ENCODE peak calls at places on chromosomes 1 and 21, in five cellular contexts. O, R, A, I and M are unnamed samples.

GRCh38 chr1:118960567-118961136 is 27.5 kb downstream of the TBX15 start:
- DNase-seq in I (no peak), R (peak), O (no peak), A (no peak), M (no peak)

GRCh38 chr1:92408825-92409224 is 77.9 kb downstream of the GFI1 start:
- DNase-seq in O (no peak), I (no peak), A (no peak), R (no peak), M (no peak)

GRCh38 chr21:24023936-24024335 is 1583.3 kb downstream of the MRPL39 start:
- DNase-seq in O (no peak), R (no peak), I (no peak), A (no peak), M (no peak)

GRCh38 chr1:172917972-172918371 is 132.8 kb downstream of the TNFSF18 start:
- DNase-seq in A (no peak), R (no peak), O (no peak), I (no peak), M (no peak)

GRCh38 chr1:30303387-30303786 is 420.0 kb downstream of the MATN1 start:
- DNase-seq in I (no peak), A (no peak), R (no peak), O (no peak), M (no peak)

GRCh38 chr1:206469933-206470691 is at the start of gene IKBKE:
- DNase-seq in O (peak), I (peak), R (no peak), A (peak), M (peak)

GRCh38 chr1:81802601-81803422 is 2.1 kb downstream of the ADGRL2 start:
- DNase-seq in A (peak), R (peak), O (peak), I (peak), M (no peak)

GRCh38 chr1:85894651-85895050 is 186.4 kb upstream of the ZNHIT6 start:
- DNase-seq in O (peak), I (no peak), A (no peak), R (peak), M (peak)

GRCh38 chr1:6141601-6142000 is 38.5 kb downstream of the CHD5 start:
- DNase-seq in R (no peak), I (no peak), O (no peak), A (no peak), M (peak)

GRCh38 chr1:37031871-37032270 is 2.4 kb downstream of the GRIK3 start:
- DNase-seq in R (no peak), O (no peak), A (no peak), I (no peak), M (no peak)
- H3K4me3 ChIP-seq in R (no peak), O (no peak), A (no peak), I (no peak), M (no peak)

DNA sequence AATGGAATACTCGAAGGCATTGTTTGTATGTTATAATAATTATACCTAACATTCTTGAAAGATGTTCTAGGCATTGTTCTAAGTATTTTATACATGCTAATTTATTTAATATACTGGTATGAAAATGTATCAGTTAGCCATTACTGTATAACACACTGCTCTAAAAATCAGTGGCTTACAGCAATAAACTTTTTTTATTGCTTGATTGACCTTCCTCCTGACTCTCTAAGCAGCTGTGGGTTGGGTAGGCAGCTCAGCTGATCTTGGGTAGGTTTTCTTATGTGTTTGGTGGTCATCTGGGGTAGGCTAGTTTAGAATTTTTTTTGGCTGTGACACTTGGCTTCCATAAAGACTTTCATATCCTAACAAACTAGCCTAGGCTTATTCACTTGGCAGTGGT is 100.2 kb upstream of the SYT6 start:
- DNase-seq in A (no peak), I (no peak), R (no peak), O (no peak), M (no peak)
- TF ChIP-seq POLR2A in A (no peak), I (no peak), R (no peak), O (no peak), M (no peak)

DNA sequence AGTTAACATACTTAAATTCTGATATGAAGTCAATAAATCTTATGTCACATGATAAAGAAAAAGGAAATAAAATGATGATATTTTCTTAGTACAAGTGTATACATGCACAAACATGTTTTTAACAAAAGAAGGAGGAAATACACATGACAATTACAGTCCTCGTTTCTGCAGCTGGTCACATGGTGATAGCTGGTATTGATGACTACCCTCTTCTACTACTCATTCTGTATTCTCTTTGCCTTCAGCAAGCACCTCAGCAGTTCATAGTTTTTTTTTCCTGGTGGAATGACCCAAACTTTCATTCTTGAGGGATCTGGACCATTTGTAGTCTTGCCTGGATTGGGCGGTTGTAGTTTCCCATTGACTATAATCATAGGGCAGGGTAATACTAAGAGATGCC is 64.4 kb upstream of the CFAP126 start:
- DNase-seq in A (no peak), R (no peak), I (no peak), O (no peak), M (no peak)
- H3K4me3 ChIP-seq in A (no peak), R (no peak), I (no peak), O (no peak), M (no peak)

DNA sequence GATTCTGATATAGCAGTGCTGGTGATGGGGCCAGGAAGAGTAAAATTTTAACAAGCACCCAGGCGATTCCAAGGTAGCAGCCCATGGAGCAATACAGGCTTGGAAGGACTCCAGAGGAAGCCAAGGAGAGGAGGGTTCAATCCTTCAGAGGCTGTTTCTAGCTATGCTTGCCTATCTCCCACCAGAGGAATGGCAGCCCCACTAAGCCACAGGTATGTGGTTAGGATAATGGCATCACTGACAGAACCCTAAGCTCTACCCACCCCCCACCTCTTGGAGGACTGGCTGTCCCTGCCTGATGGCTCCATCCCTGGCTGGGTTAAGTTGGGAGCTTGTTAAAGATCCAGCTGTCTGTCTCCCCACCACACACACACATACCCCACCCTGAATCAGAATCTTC is 19.3 kb upstream of the PTAFR start:
- DNase-seq in A (no peak), I (no peak), R (no peak), O (no peak), M (no peak)
- TF ChIP-seq POLR2A in A (no peak), I (no peak), R (no peak), O (no peak), M (no peak)

GRCh38 chr1:228794173-228794572 is 58.9 kb downstream of the RHOU start:
- DNase-seq in I (no peak), A (no peak), R (no peak), O (no peak), M (peak)

GRCh38 chr1:228792601-228793000 is 57.3 kb downstream of the RHOU start:
- DNase-seq in A (no peak), O (no peak), I (no peak), R (no peak), M (no peak)

GRCh38 chr1:228793032-228793431 is 57.8 kb downstream of the RHOU start:
- DNase-seq in I (no peak), R (no peak), O (no peak), A (no peak), M (peak)

GRCh38 chr1:228795578-228795977 is 60.3 kb downstream of the RHOU start:
- DNase-seq in O (no peak), I (peak), A (no peak), R (no peak), M (no peak)

DNA sequence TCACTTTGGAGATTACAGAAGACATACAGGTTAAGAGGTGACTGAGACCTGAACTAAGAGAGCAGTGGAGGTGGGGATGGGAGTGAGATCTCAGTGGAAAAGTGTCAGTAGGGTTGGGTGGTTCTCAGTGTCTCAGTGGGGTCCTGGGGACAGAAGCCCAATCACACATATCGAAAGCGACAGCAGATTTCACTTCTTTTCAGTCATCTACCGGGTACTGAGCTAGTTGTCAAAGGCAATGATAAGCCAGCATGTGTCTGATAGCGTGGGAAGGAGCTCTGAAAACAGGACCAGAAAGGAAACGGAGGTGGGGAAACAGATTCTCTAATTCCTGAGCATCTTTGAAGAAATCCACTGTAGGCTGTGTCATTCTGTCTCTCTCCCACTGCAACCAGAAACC is 59.5 kb downstream of the RHOU start:
- DNase-seq in I (no peak), O (no peak), A (no peak), R (no peak), M (no peak)
- H3K4me3 ChIP-seq in I (no peak), O (no peak), A (no peak), R (no peak), M (no peak)

DNA sequence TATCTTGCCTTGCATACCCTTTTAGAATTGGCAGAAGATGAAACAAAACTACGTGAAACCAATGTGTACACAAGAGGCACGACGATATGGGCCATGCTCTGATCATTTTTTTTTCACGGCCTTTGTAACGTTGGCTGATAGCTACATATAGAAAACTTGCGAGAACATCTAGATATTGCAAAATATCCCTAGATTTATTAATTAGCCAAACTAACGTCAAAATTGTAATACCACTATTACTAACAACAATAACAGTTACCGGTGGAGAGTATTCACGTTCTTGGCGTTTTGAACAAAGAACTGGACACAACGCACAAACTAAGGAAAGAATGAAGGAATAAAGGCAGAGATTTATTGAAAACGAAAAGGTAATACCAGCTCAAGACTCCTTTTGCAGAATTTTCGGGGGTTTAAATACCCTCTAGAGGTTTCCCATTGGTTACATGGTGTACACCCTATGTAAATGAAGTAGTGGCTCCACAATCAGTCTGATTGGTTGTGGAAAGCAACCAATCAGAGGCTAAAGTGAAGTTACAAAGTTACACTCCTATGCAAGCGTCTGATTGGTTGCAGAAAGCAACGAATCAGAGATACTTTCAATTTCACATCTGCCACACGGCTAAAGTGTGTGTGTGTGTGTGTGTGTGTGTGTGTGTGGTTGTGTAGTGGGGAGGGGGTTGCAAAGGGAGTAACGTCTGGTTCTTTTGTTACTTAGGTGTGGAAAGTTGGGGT is 945 bp upstream of the GTF2B start:
- DNase-seq in R (no peak), O (peak), I (no peak), A (no peak), M (peak)
- TF ChIP-seq POLR2A in R (no peak), O (peak), I (no peak), A (no peak), M (no peak)

GRCh38 chr1:34164510-34165381 is at the start of gene CSMD2:
- DNase-seq in O (peak), I (no peak), A (no peak), R (no peak), M (no peak)
- H3K4me3 ChIP-seq in O (no peak), I (no peak), A (peak), R (peak), M (no peak)

DNA sequence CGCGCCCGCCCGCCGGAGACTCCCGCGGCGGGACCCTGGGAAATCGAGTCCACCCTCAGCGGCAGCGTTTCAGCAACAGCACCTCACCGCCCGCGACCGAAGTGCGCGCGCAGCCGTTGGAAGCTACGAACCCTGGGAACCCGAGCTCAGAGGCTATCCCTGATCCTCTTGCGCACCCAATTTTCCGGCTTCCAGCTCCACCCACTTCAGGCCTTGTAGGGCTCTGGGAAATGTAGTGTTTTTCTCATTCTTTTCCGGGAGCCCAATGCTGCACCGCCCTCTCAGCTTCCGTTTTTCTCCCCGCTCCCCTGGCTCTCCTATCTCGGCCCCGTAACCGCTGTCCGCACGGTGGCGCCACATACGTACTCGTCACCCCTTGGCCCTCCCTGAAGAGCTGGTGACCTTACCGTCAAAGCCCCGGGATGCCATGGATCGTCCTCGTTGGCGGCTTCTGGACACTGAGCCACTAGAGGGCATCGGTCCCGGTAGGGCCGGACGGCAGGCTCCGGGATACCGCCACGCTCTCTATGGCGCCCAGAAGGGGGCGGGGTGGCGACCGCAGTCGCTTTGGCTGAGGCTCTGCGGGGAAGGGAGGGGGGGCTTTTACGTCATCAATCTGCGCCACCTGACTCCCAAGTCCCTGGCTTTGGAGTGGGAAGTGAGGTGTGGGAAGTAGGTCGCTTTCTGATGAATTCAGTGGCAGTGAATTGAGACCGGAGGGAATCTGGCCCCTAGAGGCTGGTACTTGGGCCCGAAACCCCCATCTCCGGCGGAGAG is at the start of the genes ODR4 and TPR:
- DNase-seq in I (peak), A (peak), O (peak), R (peak), M (peak)
- TF ChIP-seq POLR2A in I (peak), A (no peak), O (peak), R (peak), M (peak)

GRCh38 chr1:154988053-154988954 is 5.1 kb upstream of the LENEP start:
- DNase-seq in O (no peak), I (no peak), A (peak), R (no peak), M (peak)
- H3K4me3 ChIP-seq in O (no peak), I (no peak), A (no peak), R (no peak), M (no peak)

DNA sequence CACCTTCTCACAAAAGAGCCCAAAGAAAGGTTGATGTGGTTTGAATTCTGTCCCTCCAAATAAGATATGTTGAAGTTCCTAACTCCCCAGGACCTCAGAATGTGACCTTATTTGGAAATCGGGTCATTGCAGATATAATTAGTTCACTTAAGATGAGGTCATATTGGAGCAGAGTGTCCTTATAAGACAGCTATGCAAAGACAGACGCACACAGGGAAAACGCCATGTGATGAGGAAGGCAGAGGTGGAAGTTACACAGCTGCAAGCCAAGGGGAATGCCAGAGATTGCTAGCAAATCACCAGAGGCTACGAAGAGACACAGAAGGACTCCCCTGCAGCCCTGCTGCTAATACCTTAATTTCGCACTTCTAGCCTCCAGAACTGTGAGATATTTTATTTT is 5.2 kb upstream of the ABCB10 start:
- DNase-seq in I (peak), R (peak), O (peak), A (no peak), M (peak)
- TF ChIP-seq POLR2A in I (no peak), R (no peak), O (peak), A (no peak), M (no peak)